ENCODE peak calls at places on chromosome 9, in six cellular contexts. One of them, this sample, is unnamed.

GRCh38 chr9:98285446-98285845 is 30.0 kb upstream of the TBC1D2 start:
- DNase-seq in CD8-positive, alpha-beta memory T cell: no peak
- DNase-seq in cardiac fibroblast: peak
- DNase-seq in A549: no peak
- DNase-seq in gastrocnemius medialis: no peak
- DNase-seq in adrenal gland: no peak
- DNase-seq in this sample: no peak

GRCh38 chr9:85212887-85213286 is 528.9 kb downstream of the AGTPBP1 start:
- DNase-seq in gastrocnemius medialis: no peak
- DNase-seq in A549: no peak
- DNase-seq in CD8-positive, alpha-beta memory T cell: no peak
- DNase-seq in adrenal gland: no peak
- DNase-seq in cardiac fibroblast: peak
- DNase-seq in this sample: no peak

GRCh38 chr9:9892217-9892616 is 720.6 kb downstream of the PTPRD start:
- DNase-seq in cardiac fibroblast: no peak
- DNase-seq in gastrocnemius medialis: no peak
- DNase-seq in A549: no peak
- DNase-seq in CD8-positive, alpha-beta memory T cell: no peak
- DNase-seq in adrenal gland: no peak
- DNase-seq in this sample: no peak

GRCh38 chr9:81497096-81497495 is 192.3 kb downstream of the TLE1 start:
- DNase-seq in gastrocnemius medialis: no peak
- DNase-seq in A549: no peak
- DNase-seq in adrenal gland: no peak
- DNase-seq in cardiac fibroblast: no peak
- DNase-seq in CD8-positive, alpha-beta memory T cell: no peak
- DNase-seq in this sample: no peak

GRCh38 chr9:99400184-99400731 is 178.2 kb downstream of the SEC61B start:
- DNase-seq in CD8-positive, alpha-beta memory T cell: no peak
- DNase-seq in gastrocnemius medialis: no peak
- DNase-seq in cardiac fibroblast: peak
- DNase-seq in A549: no peak
- DNase-seq in adrenal gland: no peak
- DNase-seq in this sample: peak

GRCh38 chr9:88076286-88077070 is 61.8 kb downstream of the SPATA31C2 start:
- DNase-seq in gastrocnemius medialis: peak
- DNase-seq in cardiac fibroblast: peak
- DNase-seq in CD8-positive, alpha-beta memory T cell: no peak
- DNase-seq in A549: peak
- DNase-seq in adrenal gland: peak
- DNase-seq in this sample: peak

GRCh38 chr9:124786881-124787573 is 10.1 kb downstream of the OLFML2A start:
- DNase-seq in CD8-positive, alpha-beta memory T cell: no peak
- DNase-seq in gastrocnemius medialis: no peak
- DNase-seq in adrenal gland: no peak
- DNase-seq in A549: no peak
- DNase-seq in cardiac fibroblast: no peak
- DNase-seq in this sample: no peak

GRCh38 chr9:120646943-120647342 is 67.0 kb upstream of the CDK5RAP2 start:
- DNase-seq in cardiac fibroblast: no peak
- DNase-seq in A549: no peak
- DNase-seq in CD8-positive, alpha-beta memory T cell: no peak
- DNase-seq in gastrocnemius medialis: no peak
- DNase-seq in adrenal gland: no peak
- DNase-seq in this sample: no peak

GRCh38 chr9:13278023-13278367 is 1.5 kb downstream of the MPDZ start:
- DNase-seq in cardiac fibroblast: peak
- DNase-seq in adrenal gland: no peak
- DNase-seq in CD8-positive, alpha-beta memory T cell: no peak
- DNase-seq in gastrocnemius medialis: no peak
- DNase-seq in A549: peak
- DNase-seq in this sample: no peak

GRCh38 chr9:124758061-124758460 is 13.1 kb downstream of the NR6A1 start:
- DNase-seq in cardiac fibroblast: no peak
- DNase-seq in adrenal gland: no peak
- DNase-seq in gastrocnemius medialis: no peak
- DNase-seq in CD8-positive, alpha-beta memory T cell: no peak
- DNase-seq in A549: no peak
- DNase-seq in this sample: no peak

GRCh38 chr9:126474201-126474765 is 139.4 kb upstream of the LMX1B start:
- DNase-seq in A549: peak
- DNase-seq in cardiac fibroblast: peak
- DNase-seq in CD8-positive, alpha-beta memory T cell: no peak
- DNase-seq in gastrocnemius medialis: no peak
- DNase-seq in adrenal gland: no peak
- DNase-seq in this sample: no peak

GRCh38 chr9:98021306-98022040 is 35.1 kb upstream of the NANS start:
- DNase-seq in CD8-positive, alpha-beta memory T cell: no peak
- DNase-seq in cardiac fibroblast: no peak
- DNase-seq in A549: no peak
- DNase-seq in gastrocnemius medialis: peak
- DNase-seq in adrenal gland: peak
- DNase-seq in this sample: peak

GRCh38 chr9:112355305-112355953 is 22.0 kb upstream of the PTBP3 start:
- DNase-seq in A549: no peak
- DNase-seq in adrenal gland: no peak
- DNase-seq in cardiac fibroblast: peak
- DNase-seq in gastrocnemius medialis: no peak
- DNase-seq in CD8-positive, alpha-beta memory T cell: no peak
- DNase-seq in this sample: no peak

GRCh38 chr9:14212697-14213420 is 101.1 kb downstream of the NFIB start:
- DNase-seq in cardiac fibroblast: no peak
- DNase-seq in A549: no peak
- DNase-seq in CD8-positive, alpha-beta memory T cell: no peak
- DNase-seq in adrenal gland: no peak
- DNase-seq in gastrocnemius medialis: no peak
- DNase-seq in this sample: no peak

GRCh38 chr9:125700791-125701190 is 6.2 kb downstream of the MAPKAP1 start:
- DNase-seq in CD8-positive, alpha-beta memory T cell: no peak
- DNase-seq in A549: no peak
- DNase-seq in adrenal gland: no peak
- DNase-seq in gastrocnemius medialis: no peak
- DNase-seq in cardiac fibroblast: no peak
- DNase-seq in this sample: no peak

GRCh38 chr9:88476491-88477271 is 58.3 kb upstream of the NXNL2 start:
- DNase-seq in A549: no peak
- DNase-seq in adrenal gland: no peak
- DNase-seq in CD8-positive, alpha-beta memory T cell: no peak
- DNase-seq in gastrocnemius medialis: no peak
- DNase-seq in cardiac fibroblast: peak
- DNase-seq in this sample: no peak

GRCh38 chr9:99055384-99055783 is 49.5 kb upstream of the TGFBR1 start:
- DNase-seq in gastrocnemius medialis: no peak
- DNase-seq in cardiac fibroblast: no peak
- DNase-seq in adrenal gland: peak
- DNase-seq in CD8-positive, alpha-beta memory T cell: no peak
- DNase-seq in A549: no peak
- DNase-seq in this sample: no peak

DNA sequence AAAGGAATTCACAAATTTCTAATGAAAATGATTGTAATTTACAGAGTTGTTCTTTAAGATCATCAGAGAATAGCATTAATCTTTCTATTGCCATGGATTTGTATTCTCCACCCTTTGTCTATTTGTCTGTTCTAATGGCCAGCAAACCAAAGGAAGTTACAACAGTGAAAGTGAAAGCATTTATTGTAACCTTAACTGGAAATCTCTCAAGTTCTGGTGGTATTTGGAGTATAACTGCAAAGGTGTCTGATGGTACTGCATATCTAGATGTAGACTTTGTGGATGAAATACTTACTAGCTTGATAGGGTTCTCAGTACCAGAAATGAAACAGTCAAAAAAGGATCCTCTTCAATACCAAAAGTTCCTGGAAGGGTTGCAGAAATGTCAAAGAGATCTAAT is 21.7 kb downstream of the RMI1 start:
- DNase-seq in cardiac fibroblast: peak
- DNase-seq in CD8-positive, alpha-beta memory T cell: no peak
- DNase-seq in gastrocnemius medialis: no peak
- DNase-seq in A549: no peak
- DNase-seq in adrenal gland: no peak
- DNase-seq in this sample: no peak
- H3K4me3 ChIP-seq in cardiac fibroblast: no peak
- H3K4me3 ChIP-seq in CD8-positive, alpha-beta memory T cell: no peak
- H3K4me3 ChIP-seq in gastrocnemius medialis: no peak
- H3K4me3 ChIP-seq in A549: no peak
- H3K4me3 ChIP-seq in adrenal gland: no peak
- H3K4me3 ChIP-seq in this sample: no peak

GRCh38 chr9:89661956-89662717 is 57.3 kb downstream of the GADD45G start:
- DNase-seq in CD8-positive, alpha-beta memory T cell: no peak
- DNase-seq in cardiac fibroblast: peak
- DNase-seq in A549: peak
- DNase-seq in gastrocnemius medialis: peak
- DNase-seq in adrenal gland: peak
- DNase-seq in this sample: peak

GRCh38 chr9:89659473-89660256 is 54.9 kb downstream of the GADD45G start:
- DNase-seq in cardiac fibroblast: no peak
- DNase-seq in adrenal gland: no peak
- DNase-seq in gastrocnemius medialis: no peak
- DNase-seq in CD8-positive, alpha-beta memory T cell: no peak
- DNase-seq in A549: no peak
- DNase-seq in this sample: no peak

GRCh38 chr9:89660286-89660685 is 55.5 kb downstream of the GADD45G start:
- DNase-seq in cardiac fibroblast: no peak
- DNase-seq in adrenal gland: no peak
- DNase-seq in CD8-positive, alpha-beta memory T cell: no peak
- DNase-seq in A549: no peak
- DNase-seq in gastrocnemius medialis: no peak
- DNase-seq in this sample: no peak

GRCh38 chr9:89662718-89663246 is 58.0 kb downstream of the GADD45G start:
- DNase-seq in cardiac fibroblast: no peak
- DNase-seq in A549: no peak
- DNase-seq in gastrocnemius medialis: no peak
- DNase-seq in CD8-positive, alpha-beta memory T cell: no peak
- DNase-seq in adrenal gland: no peak
- DNase-seq in this sample: no peak

DNA sequence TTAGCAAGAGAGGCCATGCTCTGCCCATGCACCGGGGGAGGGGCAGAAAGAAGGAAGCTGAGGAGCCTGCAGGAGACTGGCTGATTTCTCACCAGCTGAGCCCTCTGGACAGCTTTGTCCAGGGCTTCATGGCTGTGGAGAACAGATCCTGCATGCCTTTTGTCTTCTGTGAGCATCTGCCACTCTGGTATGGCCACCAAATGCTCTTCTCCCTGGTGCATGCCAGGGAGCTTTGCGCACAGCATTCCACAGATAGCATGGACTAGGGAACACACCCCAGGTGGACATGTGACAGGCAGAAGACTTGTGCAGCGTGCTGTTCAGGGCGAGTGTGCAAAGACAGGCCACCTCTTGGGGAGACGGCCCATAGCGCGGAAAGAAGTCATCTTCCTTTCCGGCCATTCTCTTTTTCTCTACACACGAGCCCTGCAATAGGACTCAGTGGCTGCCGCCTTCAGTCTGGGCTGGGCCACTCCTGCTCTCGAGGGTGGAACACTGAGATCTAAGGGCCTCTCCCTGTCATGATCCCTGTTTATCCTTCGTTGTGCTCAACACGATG is 56.7 kb downstream of the GADD45G start:
- DNase-seq in adrenal gland: no peak
- DNase-seq in gastrocnemius medialis: no peak
- DNase-seq in CD8-positive, alpha-beta memory T cell: no peak
- DNase-seq in cardiac fibroblast: peak
- DNase-seq in A549: no peak
- DNase-seq in this sample: no peak
- H3K4me3 ChIP-seq in adrenal gland: no peak
- H3K4me3 ChIP-seq in gastrocnemius medialis: peak
- H3K4me3 ChIP-seq in CD8-positive, alpha-beta memory T cell: no peak
- H3K4me3 ChIP-seq in cardiac fibroblast: no peak
- H3K4me3 ChIP-seq in A549: no peak
- H3K4me3 ChIP-seq in this sample: peak

DNA sequence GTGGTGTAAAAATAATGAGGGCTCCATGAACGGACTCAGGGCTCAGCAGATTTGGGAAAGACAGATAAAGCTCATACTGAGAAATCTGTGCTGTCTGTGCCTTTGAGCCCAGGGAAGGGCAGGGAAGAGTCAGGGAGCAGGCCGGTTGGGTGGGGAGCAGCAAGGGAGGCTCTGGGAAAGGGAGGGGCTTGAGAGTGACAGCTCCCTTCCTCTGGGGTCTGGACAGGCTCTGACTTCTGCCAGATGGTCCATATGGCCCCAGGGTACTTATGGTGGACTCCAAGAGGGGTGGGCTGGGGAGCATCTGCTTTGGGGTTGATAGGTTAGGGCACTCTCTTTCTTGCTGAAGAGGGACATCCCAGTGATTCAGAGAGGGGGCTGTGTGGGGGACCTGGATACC is 2.1 kb downstream of the NPR2 start:
- DNase-seq in cardiac fibroblast: no peak
- DNase-seq in adrenal gland: no peak
- DNase-seq in A549: no peak
- DNase-seq in CD8-positive, alpha-beta memory T cell: no peak
- DNase-seq in gastrocnemius medialis: no peak
- DNase-seq in this sample: no peak
- H3K4me3 ChIP-seq in cardiac fibroblast: no peak
- H3K4me3 ChIP-seq in adrenal gland: no peak
- H3K4me3 ChIP-seq in A549: no peak
- H3K4me3 ChIP-seq in CD8-positive, alpha-beta memory T cell: no peak
- H3K4me3 ChIP-seq in gastrocnemius medialis: peak
- H3K4me3 ChIP-seq in this sample: peak

GRCh38 chr9:136093995-136094881 is 851 bp downstream of the NACC2 start:
- DNase-seq in cardiac fibroblast: peak
- DNase-seq in adrenal gland: peak
- DNase-seq in A549: peak
- DNase-seq in gastrocnemius medialis: peak
- DNase-seq in CD8-positive, alpha-beta memory T cell: peak
- DNase-seq in this sample: peak
- H3K4me3 ChIP-seq in cardiac fibroblast: peak
- H3K4me3 ChIP-seq in adrenal gland: no peak
- H3K4me3 ChIP-seq in A549: peak
- H3K4me3 ChIP-seq in gastrocnemius medialis: peak
- H3K4me3 ChIP-seq in CD8-positive, alpha-beta memory T cell: peak
- H3K4me3 ChIP-seq in this sample: peak

GRCh38 chr9:91905237-91905650 is 44.8 kb downstream of the ROR2 start:
- DNase-seq in A549: no peak
- DNase-seq in CD8-positive, alpha-beta memory T cell: no peak
- DNase-seq in cardiac fibroblast: no peak
- DNase-seq in gastrocnemius medialis: no peak
- DNase-seq in adrenal gland: no peak
- DNase-seq in this sample: no peak
- H3K4me3 ChIP-seq in A549: no peak
- H3K4me3 ChIP-seq in CD8-positive, alpha-beta memory T cell: no peak
- H3K4me3 ChIP-seq in cardiac fibroblast: no peak
- H3K4me3 ChIP-seq in gastrocnemius medialis: no peak
- H3K4me3 ChIP-seq in adrenal gland: no peak
- H3K4me3 ChIP-seq in this sample: no peak

DNA sequence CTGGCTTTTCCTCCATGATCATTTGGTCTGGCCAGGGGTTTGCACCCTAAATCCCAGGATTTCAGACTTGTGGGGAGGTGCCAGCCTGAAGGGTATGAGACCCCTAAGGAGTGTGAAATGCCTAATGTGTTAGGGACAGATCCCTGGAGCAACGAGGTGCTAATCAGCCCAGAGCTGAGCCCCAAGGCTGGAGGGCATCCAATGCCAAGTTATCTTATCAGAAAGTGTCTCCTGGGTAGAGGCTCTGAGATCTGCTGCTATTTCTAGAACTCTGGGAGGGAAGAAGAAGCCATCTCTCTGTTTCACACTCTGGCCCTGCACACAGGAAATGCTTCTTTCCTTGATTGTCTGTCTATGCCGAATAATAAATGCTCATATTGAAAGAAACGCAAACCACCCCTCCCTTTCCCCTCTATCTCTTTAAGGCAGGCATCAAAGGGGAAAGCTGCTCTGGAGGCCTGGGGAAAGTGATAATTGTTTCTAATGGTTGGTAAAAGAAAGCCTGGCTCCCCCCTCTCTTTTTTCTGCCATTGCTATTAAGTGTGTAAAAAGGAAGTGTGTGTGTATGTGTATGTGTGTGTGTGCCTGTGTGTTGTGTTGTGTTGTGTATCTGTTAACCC is 166.7 kb downstream of the PAPPA start:
- DNase-seq in adrenal gland: no peak
- DNase-seq in CD8-positive, alpha-beta memory T cell: no peak
- DNase-seq in A549: no peak
- DNase-seq in gastrocnemius medialis: no peak
- DNase-seq in cardiac fibroblast: no peak
- DNase-seq in this sample: no peak
- H3K4me3 ChIP-seq in adrenal gland: no peak
- H3K4me3 ChIP-seq in CD8-positive, alpha-beta memory T cell: no peak
- H3K4me3 ChIP-seq in A549: no peak
- H3K4me3 ChIP-seq in gastrocnemius medialis: no peak
- H3K4me3 ChIP-seq in cardiac fibroblast: no peak
- H3K4me3 ChIP-seq in this sample: no peak